ENCODE peak calls at places on chromosomes 12 and 14, in five cellular contexts. D is lung, W is A549, S is choroid plexus epithelial cell, C is H7. B is an unnamed sample.

GRCh38 chr12:4215862-4216541 is 57.6 kb upstream of the CCND2 start:
- DNase-seq in D (no peak), W (no peak), S (no peak), C (no peak), B (no peak)

GRCh38 chr12:29282452-29282851 is 98.5 kb downstream of the ERGIC2 start:
- DNase-seq in D (no peak), W (no peak), S (no peak), C (no peak), B (no peak)

GRCh38 chr12:107091381-107091780 is 2.0 kb downstream of the CRY1 start:
- DNase-seq in D (no peak), W (peak), S (peak), C (no peak), B (no peak)

GRCh38 chr12:24861751-24862575 is 86.9 kb downstream of the BCAT1 start:
- DNase-seq in D (peak), W (no peak), S (peak), C (no peak), B (peak)

GRCh38 chr14:76498536-76498935 is 122.6 kb downstream of the ESRRB start:
- DNase-seq in D (no peak), W (no peak), S (no peak), C (no peak), B (no peak)

GRCh38 chr14:73047808-73048207 is 10.5 kb upstream of the RBM25 start:
- DNase-seq in D (no peak), W (no peak), S (no peak), C (no peak), B (no peak)

GRCh38 chr12:96101806-96102205 is 66.4 kb upstream of the LTA4H start:
- DNase-seq in D (no peak), W (no peak), S (no peak), C (no peak), B (no peak)

GRCh38 chr12:17020765-17021164 is 414.8 kb upstream of the LMO3 start:
- DNase-seq in D (no peak), W (no peak), S (no peak), C (peak), B (no peak)

GRCh38 chr12:11755311-11755930 is 105.9 kb downstream of the ETV6 start:
- DNase-seq in D (no peak), W (no peak), S (peak), C (no peak), B (no peak)

GRCh38 chr12:7136071-7136470 is 5.9 kb downstream of the CLSTN3 start:
- DNase-seq in D (no peak), W (no peak), S (no peak), C (no peak), B (no peak)

GRCh38 chr12:89862511-89863331 is 154.1 kb upstream of the ATP2B1 start:
- DNase-seq in D (peak), W (no peak), S (peak), C (no peak), B (no peak)

B was measured in thyroid gland.